ENCODE peak calls at places on chromosome 22, in eight cellular contexts. T is NAMALWA, Q is Peyer's patch, P is A549, C is NCI-H2107, I is HEK293T, V is NCI-H2081 treated with DMSO at 0.1 percent for 48 hours, W is NCI-H774. S is an unnamed sample.

GRCh38 chr22:28029201-28029948 is 110.3 kb upstream of the PITPNB start:
- DNase-seq in Q (peak), T (no peak), W (peak), C (peak), V (peak), I (no peak), P (no peak), S (peak)

GRCh38 chr22:49031746-49032330 is 795.8 kb downstream of the BRD1 start:
- DNase-seq in Q (no peak), T (no peak), C (no peak), P (no peak), W (no peak), I (no peak), V (no peak), S (no peak)

GRCh38 chr22:21929253-21929652 is 23.4 kb downstream of the PPM1F start:
- DNase-seq in Q (no peak), V (no peak), T (no peak), P (no peak), I (no peak), C (no peak), W (no peak), S (no peak)

GRCh38 chr22:41491379-41492100 is 22.6 kb downstream of the ACO2 start:
- DNase-seq in Q (no peak), I (no peak), V (no peak), C (no peak), W (no peak), P (no peak), T (no peak), S (no peak)

GRCh38 chr22:25219948-25220442 is 556 bp downstream of the CRYBB2 start:
- DNase-seq in C (no peak), W (peak), V (peak), I (no peak), P (no peak), T (no peak), Q (no peak), S (no peak)

GRCh38 chr22:19743626-19744025 is 17.0 kb upstream of the TBX1 start:
- DNase-seq in V (no peak), W (no peak), I (no peak), P (no peak), T (no peak), Q (no peak), C (no peak), S (no peak)

GRCh38 chr22:41916745-41917358 is 2.0 kb upstream of the SHISA8 start:
- DNase-seq in I (no peak), V (no peak), P (no peak), W (no peak), Q (no peak), T (no peak), C (no peak), S (no peak)

GRCh38 chr22:40605676-40606250 is 30.8 kb downstream of the MRTFA start:
- DNase-seq in I (no peak), Q (no peak), T (no peak), V (no peak), W (no peak), P (no peak), C (no peak), S (no peak)

GRCh38 chr22:24303007-24303406 is 32.4 kb downstream of the SPECC1L start:
- DNase-seq in W (no peak), P (no peak), I (no peak), Q (no peak), V (no peak), C (no peak), T (no peak), S (peak)

S was measured in kidney tubule cell.